ENCODE peak calls at places on chromosomes 5 and 9, in four cellular contexts. S, H, E and M are unnamed samples.

GRCh38 chr9:127319366-127320121 is 55.0 kb downstream of the GARNL3 start:
- DNase-seq in S (no peak), H (no peak), E (no peak), M (no peak)

GRCh38 chr5:89584339-89584956 is 701.5 kb upstream of the MEF2C start:
- DNase-seq in S (no peak), H (no peak), E (no peak), M (no peak)

GRCh38 chr9:94922691-94923107 is 196.2 kb downstream of the AOPEP start:
- DNase-seq in S (no peak), H (no peak), E (no peak), M (peak; percentile 94)

GRCh38 chr5:52783226-52783959 is 4.3 kb upstream of the ITGA1 start:
- DNase-seq in S (no peak), H (no peak), E (no peak), M (no peak)

GRCh38 chr5:132268698-132269551 is 11.4 kb downstream of the PDLIM4 start:
- DNase-seq in S (peak; percentile 39), H (no peak), E (no peak), M (peak; percentile 81)

GRCh38 chr5:149517461-149518122 is 33.6 kb downstream of the CSNK1A1 start:
- DNase-seq in S (no peak), H (no peak), E (no peak), M (no peak)

GRCh38 chr5:143921525-143922311 is 109.8 kb downstream of the HMHB1 start:
- DNase-seq in S (no peak), H (no peak), E (no peak), M (no peak)

GRCh38 chr9:87109182-87109581 is 161.9 kb upstream of the GAS1 start:
- DNase-seq in S (no peak), H (no peak), E (no peak), M (no peak)

GRCh38 chr9:82797539-82797938 is 265.4 kb downstream of the RASEF start:
- DNase-seq in S (no peak), H (no peak), E (no peak), M (no peak)

GRCh38 chr5:172280937-172281336 is 2.6 kb downstream of the UBTD2 start:
- DNase-seq in S (no peak), H (no peak), E (no peak), M (no peak)

GRCh38 chr9:113546566-113546965 is 83.0 kb downstream of the RGS3 start:
- DNase-seq in S (no peak), H (no peak), E (no peak), M (no peak)

GRCh38 chr5:132815454-132815853 is 2.4 kb downstream of the SOWAHA start:
- DNase-seq in S (no peak), H (no peak), E (no peak), M (no peak)

GRCh38 chr9:76161546-76161945 is 232.7 kb downstream of the RFK start:
- DNase-seq in S (no peak), H (no peak), E (no peak), M (no peak)

GRCh38 chr9:73053543-73053942 is 98.1 kb upstream of the ANXA1 start:
- DNase-seq in S (no peak), H (no peak), E (no peak), M (no peak)

GRCh38 chr9:73451003-73451402 is 299.3 kb downstream of the ANXA1 start:
- DNase-seq in S (no peak), H (no peak), E (no peak), M (no peak)

GRCh38 chr5:37519807-37520206 is 140.7 kb downstream of the WDR70 start:
- DNase-seq in S (no peak), H (no peak), E (no peak), M (no peak)